ENCODE peak calls at places on chromosomes 6 and 20, in eight cellular contexts. H is IMR-90, R is skeletal muscle cell, N is stomach, M is PC-9, X is GM23248, Y is sigmoid colon, S is left ventricle myocardium inferior. B is an unnamed sample.

GRCh38 chr6:115969207-115969929 is 91.3 kb downstream of the FRK start:
- DNase-seq in N (no peak), H (no peak), X (peak; percentile 7), M (no peak), Y (no peak), S (no peak), R (no peak), B (peak; percentile 1)

GRCh38 chr6:26366504-26366903 is 1.5 kb downstream of the BTN3A2 start:
- DNase-seq in H (no peak), X (no peak), Y (no peak), S (no peak), M (no peak), N (no peak), R (no peak), B (no peak)

GRCh38 chr6:89952696-89953095 is 58.4 kb downstream of the GJA10 start:
- DNase-seq in R (peak; percentile 70), N (no peak), M (no peak), Y (no peak), H (peak; percentile 75), X (no peak), S (no peak), B (peak; percentile 38)

GRCh38 chr6:27130668-27131428 is 116.7 kb upstream of the PRSS16 start:
- DNase-seq in R (no peak), X (peak; percentile 12), H (no peak), S (no peak), Y (no peak), M (no peak), N (no peak), B (no peak)

GRCh38 chr6:23140879-23141278 is 571.5 kb downstream of the HDGFL1 start:
- DNase-seq in X (peak; percentile 2), Y (no peak), N (no peak), S (no peak), R (no peak), M (no peak), H (peak; percentile 2), B (no peak)

GRCh38 chr6:116087437-116088027 is 13.1 kb upstream of the NT5DC1 start:
- DNase-seq in Y (no peak), N (no peak), R (no peak), S (no peak), H (peak; percentile 78), X (peak; percentile 73), M (no peak), B (no peak)

GRCh38 chr20:45823949-45824835 is 2.9 kb downstream of the TNNC2 start:
- DNase-seq in N (peak; percentile 62), X (peak; percentile 65), S (peak; percentile 36), H (no peak), Y (peak; percentile 80), M (peak; percentile 25), R (no peak), B (no peak)

GRCh38 chr6:16698988-16699868 is 62.0 kb downstream of the ATXN1 start:
- DNase-seq in Y (no peak), M (no peak), S (no peak), N (no peak), X (peak; percentile 69), R (no peak), H (peak; percentile 62), B (no peak)

GRCh38 chr6:162443101-162443500 is 284.5 kb downstream of the PRKN start:
- DNase-seq in R (no peak), M (no peak), H (no peak), N (peak; percentile 62), Y (no peak), X (no peak), S (no peak), B (peak; percentile 10)

GRCh38 chr6:44292661-44293365 is 20.3 kb downstream of the AARS2 start:
- DNase-seq in N (no peak), R (no peak), X (no peak), H (no peak), M (no peak), Y (no peak), S (no peak), B (no peak)

GRCh38 chr6:111845441-111845871 is 27.8 kb downstream of the FYN start:
- DNase-seq in S (no peak), H (no peak), X (no peak), R (no peak), N (no peak), M (no peak), Y (no peak), B (no peak)

GRCh38 chr6:35368038-35368887 is 25.9 kb downstream of the PPARD start:
- DNase-seq in Y (no peak), H (peak; percentile 83), N (no peak), S (no peak), X (peak; percentile 90), R (peak; percentile 24), M (peak; percentile 18), B (no peak)

GRCh38 chr6:151716446-151717047 is 90.9 kb upstream of the ESR1 start:
- DNase-seq in R (no peak), X (no peak), M (peak; percentile 16), Y (no peak), N (no peak), S (no peak), H (no peak), B (no peak)

GRCh38 chr6:18388252-18388651 is 1.1 kb downstream of the RNF144B start:
- DNase-seq in M (no peak), X (peak; percentile 29), R (no peak), Y (no peak), N (no peak), H (no peak), S (no peak), B (no peak)

GRCh38 chr6:18388942-18389341 is 1.8 kb downstream of the RNF144B start:
- DNase-seq in X (peak; percentile 89), S (no peak), N (no peak), H (peak; percentile 77), M (no peak), R (no peak), Y (no peak), B (peak; percentile 52)

GRCh38 chr6:18384621-18385020 is 2.5 kb upstream of the RNF144B start:
- DNase-seq in H (no peak), R (no peak), X (no peak), N (peak; percentile 45), S (peak; percentile 32), M (no peak), Y (no peak), B (no peak)

GRCh38 chr6:18387061-18387721 is at the start of gene RNF144B:
- DNase-seq in H (peak; percentile 61), X (peak; percentile 83), M (peak; percentile 89), N (peak; percentile 92), R (no peak), S (peak; percentile 83), Y (peak; percentile 85), B (peak; percentile 54)

GRCh38 chr6:18386302-18386976 is 711 bp upstream of the RNF144B start:
- DNase-seq in R (no peak), X (no peak), Y (no peak), N (peak; percentile 70), M (no peak), S (no peak), H (peak; percentile 38), B (no peak)
- H3K4me3 ChIP-seq in R (peak overlapping the region; percentile 63), X (peak overlapping the region; percentile 85), Y (peak overlapping the region; percentile 59), N (peak overlapping the region; percentile 60), M (peak overlapping the region; percentile 80), S (peak overlapping the region; percentile 76), H (no peak overlapping the region), B (peak overlapping the region; percentile 75)

GRCh38 chr6:134379086-134379485 is 61.2 kb upstream of the SGK1 start:
- DNase-seq in Y (no peak), X (no peak), M (peak; percentile 78), R (no peak), N (peak; percentile 88), S (no peak), H (no peak), B (no peak)
- H3K4me3 ChIP-seq in Y (no peak overlapping the region), X (no peak overlapping the region), M (peak overlapping the region; percentile 39), R (no peak overlapping the region), N (no peak overlapping the region), S (no peak overlapping the region), H (no peak overlapping the region), B (no peak overlapping the region)

GRCh38 chr6:127188752-127189151 is 70.3 kb downstream of the RSPO3 start:
- DNase-seq in H (no peak), M (no peak), N (no peak), S (no peak), Y (no peak), R (no peak), X (peak; percentile 15), B (no peak)
- H3K4me3 ChIP-seq in H (no peak overlapping the region), M (no peak overlapping the region), N (no peak overlapping the region), S (no peak overlapping the region), Y (no peak overlapping the region), R (no peak overlapping the region), X (no peak overlapping the region), B (no peak overlapping the region)

GRCh38 chr20:31608256-31608980 is 3.3 kb downstream of the ID1 start:
- DNase-seq in S (peak; percentile 80), R (peak; percentile 61), Y (peak; percentile 87), H (peak; percentile 48), M (peak; percentile 95), N (peak; percentile 92), X (peak; percentile 90), B (no peak)
- H3K4me3 ChIP-seq in S (peak overlapping the region; percentile 78), R (peak overlapping the region; percentile 10), Y (peak overlapping the region; percentile 32), H (no peak overlapping the region), M (peak overlapping the region; percentile 97), N (peak overlapping the region; percentile 78), X (peak overlapping the region; percentile 98), B (peak overlapping the region; percentile 99)